ENCODE peak calls at places on chromosomes 11 and 22, in six cellular contexts. K is GM23338, F is fibroblast of lung, P is mammary epithelial cell, N is K562, B is HepG2. Z is an unnamed sample. For H4K20me1, the result is how much of the 10 kb centered on the place peaks cover.

GRCh38 chr11:93842461-93842860 is 8.0 kb downstream of the VSTM5 start:
- DNase-seq in K (no peak), F (peak), P (peak), N (peak), B (no peak), Z (no peak)

GRCh38 chr22:36816635-36817428 is at the start of gene PVALB:
- DNase-seq in K (peak), F (peak), P (peak), N (peak), B (no peak), Z (no peak)

GRCh38 chr11:38456371-38456770 is 1858.3 kb upstream of the RAG2 start:
- DNase-seq in K (no peak), F (no peak), P (peak), N (no peak), B (no peak), Z (no peak)

GRCh38 chr11:130431337-130431773 is 2.9 kb upstream of the ADAMTS8 start:
- DNase-seq in K (peak), F (peak), P (no peak), N (peak), B (peak), Z (peak)

GRCh38 chr11:60261014-60261413 is 18.1 kb upstream of the MS4A4E start:
- DNase-seq in K (no peak), F (no peak), P (no peak), N (no peak), B (no peak), Z (no peak)

GRCh38 chr11:26553182-26553581 is 18.9 kb downstream of the MUC15 start:
- DNase-seq in K (no peak), F (no peak), P (no peak), N (no peak), B (no peak), Z (no peak)

GRCh38 chr11:108933630-108934029 is 268.8 kb downstream of the DDX10 start:
- DNase-seq in K (no peak), F (no peak), P (no peak), N (no peak), B (no peak), Z (no peak)

GRCh38 chr11:3989891-3990290 is 104.7 kb upstream of the RRM1 start:
- DNase-seq in K (no peak), F (no peak), P (no peak), N (no peak), B (no peak), Z (peak)

GRCh38 chr22:49569286-49570031 is 258.2 kb downstream of the BRD1 start:
- DNase-seq in K (no peak), F (no peak), P (no peak), N (no peak), B (no peak), Z (no peak)

GRCh38 chr11:113562576-113562975 is 87.4 kb upstream of the DRD2 start:
- DNase-seq in K (no peak), F (no peak), P (no peak), N (no peak), B (no peak), Z (no peak)

GRCh38 chr11:76601272-76601671 is 69.3 kb downstream of the LRRC32 start:
- DNase-seq in K (no peak), F (no peak), P (no peak), N (no peak), B (no peak), Z (no peak)

GRCh38 chr22:44242946-44243724 is 62.4 kb downstream of the PARVG start:
- DNase-seq in K (no peak), F (no peak), P (no peak), N (no peak), B (no peak), Z (no peak)

GRCh38 chr11:1224109-1224485 is 1.2 kb downstream of the MUC5B start:
- DNase-seq in K (peak), F (no peak), P (no peak), N (no peak), B (no peak), Z (no peak)

GRCh38 chr11:62438641-62439040 is 19.8 kb downstream of the SCGB1A1 start:
- DNase-seq in K (no peak), F (no peak), P (no peak), N (no peak), B (peak), Z (no peak)

GRCh38 chr11:17267576-17267975 is 9.0 kb upstream of the NUCB2 start:
- DNase-seq in K (peak), F (no peak), P (peak), N (no peak), B (no peak), Z (peak)

GRCh38 chr22:30047364-30047738 is 32.9 kb upstream of the HORMAD2 start:
- DNase-seq in K (peak), F (peak), P (no peak), N (no peak), B (no peak), Z (peak)

GRCh38 chr11:44467413-44467812 is 98.0 kb upstream of the CD82 start:
- DNase-seq in K (peak), F (no peak), P (no peak), N (no peak), B (no peak), Z (no peak)

GRCh38 chr11:127073621-127074020 is 73.1 kb upstream of the KIRREL3 start:
- DNase-seq in K (no peak), F (no peak), P (no peak), N (no peak), B (no peak), Z (no peak)

GRCh38 chr11:12239396-12240298 is 129.3 kb downstream of the MICAL2 start:
- DNase-seq in K (no peak), F (no peak), P (no peak), N (no peak), B (no peak), Z (peak)

GRCh38 chr22:38471237-38471636 is 3.3 kb downstream of the KDELR3 start:
- DNase-seq in K (no peak), F (no peak), P (no peak), N (no peak), B (no peak), Z (no peak)

GRCh38 chr11:31809857-31810778 is 1.0 kb downstream of the PAX6 start:
- DNase-seq in K (peak), F (peak), P (peak), N (peak), B (no peak), Z (no peak)

GRCh38 chr22:44335903-44336803 is 23.4 kb upstream of the SHISAL1 start:
- DNase-seq in K (peak), F (no peak), P (no peak), N (no peak), B (no peak), Z (no peak)

GRCh38 chr11:2314136-2314524 is 12.3 kb downstream of the TSPAN32 start:
- DNase-seq in K (no peak), F (no peak), P (no peak), N (no peak), B (no peak), Z (no peak)

GRCh38 chr11:35305670-35306382 is 113.5 kb downstream of the SLC1A2 start:
- DNase-seq in K (peak), F (peak), P (no peak), N (peak), B (peak), Z (peak)

GRCh38 chr11:95499516-95500135 is 268.6 kb upstream of the SESN3 start:
- DNase-seq in K (no peak), F (no peak), P (peak), N (no peak), B (no peak), Z (no peak)

GRCh38 chr11:11003226-11003625 is 145.4 kb upstream of the ZBED5 start:
- DNase-seq in K (no peak), F (no peak), P (no peak), N (no peak), B (no peak), Z (no peak)

GRCh38 chr11:61542024-61542461 is 33.5 kb downstream of the LRRC10B start:
- DNase-seq in K (no peak), F (peak), P (no peak), N (no peak), B (no peak), Z (no peak)

GRCh38 chr11:107018902-107019493 is 722 bp upstream of the GUCY1A2 start:
- DNase-seq in K (peak), F (peak), P (peak), N (no peak), B (peak), Z (no peak)

GRCh38 chr11:35629914-35630313 is 11.7 kb downstream of the FJX1 start:
- DNase-seq in K (no peak), F (peak), P (peak), N (no peak), B (peak), Z (no peak)

GRCh38 chr11:75554258-75555022 is 7.6 kb upstream of the SERPINH1 start:
- DNase-seq in K (peak), F (peak), P (no peak), N (peak), B (peak), Z (peak)

GRCh38 chr11:8839957-8840945 is 70.7 kb upstream of the AKIP1 start:
- DNase-seq in K (peak), F (peak), P (peak), N (no peak), B (peak), Z (no peak)
- H3K4me3 ChIP-seq in K (no peak), F (no peak), P (no peak), N (no peak), B (no peak), Z (no peak)

DNA sequence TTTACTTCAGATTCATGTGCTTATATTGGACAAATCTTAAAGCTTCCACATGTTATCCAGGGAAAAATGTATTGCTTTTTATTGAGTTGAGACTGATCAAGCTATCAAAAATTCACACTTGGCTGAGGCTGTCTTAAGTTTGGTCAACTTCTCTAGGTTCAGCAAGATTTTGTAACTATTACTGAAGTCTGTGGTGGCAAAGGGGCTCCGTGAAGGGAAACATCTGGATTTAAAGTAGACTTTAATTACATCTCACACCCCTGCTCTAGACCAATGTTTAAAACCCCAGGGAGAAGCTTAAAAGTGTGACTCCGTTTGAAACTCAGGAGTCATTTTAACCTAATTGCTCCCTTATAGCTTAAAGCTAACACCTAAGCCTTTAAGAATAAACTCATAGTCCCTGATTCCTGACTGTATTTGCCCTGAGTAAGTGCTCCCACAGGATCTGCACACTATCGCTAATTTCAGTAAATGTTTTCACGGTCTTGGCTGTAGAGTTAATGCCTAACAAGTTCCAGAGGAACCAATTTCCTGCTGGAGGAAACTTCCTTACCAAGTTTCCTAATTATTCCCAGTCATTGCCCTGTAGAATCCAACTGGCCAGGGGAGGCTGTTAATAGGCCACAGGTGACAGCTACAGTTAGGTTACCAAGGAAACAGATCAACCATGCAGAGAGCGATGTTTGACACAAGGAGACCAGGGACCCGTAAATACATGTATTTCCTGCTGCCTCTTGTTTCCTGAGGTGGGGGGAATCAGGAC is 40.5 kb downstream of the OR10A6 start:
- DNase-seq in K (no peak), F (no peak), P (no peak), N (no peak), B (no peak), Z (no peak)
- TF ChIP-seq EZH2 in K (no peak), F (no peak), P (no peak), N (no peak), B (no peak), Z (peak)

GRCh38 chr22:40187389-40187788 is 9.7 kb downstream of the TNRC6B start:
- DNase-seq in K (peak), F (no peak), P (no peak), N (peak), B (no peak), Z (no peak)
- H4K20me1 ChIP-seq in K (under half), F (under half), P (under half), N (under half), B (under half), Z (half or more)

DNA sequence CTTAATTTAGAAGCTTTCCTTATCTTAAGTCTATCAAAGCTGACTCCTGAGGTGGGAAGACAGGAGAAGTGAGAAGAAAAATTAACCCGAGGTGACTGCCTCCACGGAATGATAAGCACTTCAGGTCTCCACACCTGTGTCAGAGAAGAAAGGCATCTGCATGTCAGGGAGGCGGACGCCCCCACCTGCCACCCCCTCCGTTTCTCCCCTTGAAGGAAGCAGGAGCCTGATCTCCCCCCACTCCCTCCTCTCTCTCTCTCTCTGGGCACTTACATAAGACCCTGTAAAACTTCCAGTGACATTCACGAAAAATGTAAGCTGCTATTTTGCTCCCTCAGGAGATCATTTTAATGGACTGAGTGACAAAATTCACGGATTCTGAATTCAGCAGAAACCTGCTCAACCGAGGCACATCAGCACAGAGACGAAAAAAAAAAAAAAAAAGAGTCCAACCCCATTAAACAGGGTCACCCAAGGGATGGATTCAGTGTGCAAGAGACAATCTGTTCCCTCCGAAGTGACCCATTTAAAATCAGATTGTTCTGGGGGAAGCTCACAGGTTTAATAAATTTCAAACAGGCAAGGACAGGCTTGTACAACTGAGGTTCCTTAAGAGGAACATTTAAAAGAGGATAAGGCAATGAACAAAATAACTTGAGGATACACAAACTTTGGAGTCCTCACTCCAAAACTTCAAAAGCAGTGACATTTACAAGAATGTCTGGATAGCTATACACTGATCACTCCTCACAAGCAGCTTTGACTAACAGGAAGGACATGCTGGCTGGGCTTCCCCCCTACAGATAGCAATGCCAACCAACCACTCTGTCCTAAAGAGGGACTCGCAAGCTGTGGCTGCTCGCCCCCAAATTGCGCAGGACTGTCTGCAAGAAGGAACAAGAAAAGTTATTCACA is 1.3 kb downstream of the LARGE1 start:
- DNase-seq in K (no peak), F (peak), P (no peak), N (no peak), B (peak), Z (no peak)
- H3K4me3 ChIP-seq in K (peak), F (peak), P (peak), N (no peak), B (peak), Z (no peak)

DNA sequence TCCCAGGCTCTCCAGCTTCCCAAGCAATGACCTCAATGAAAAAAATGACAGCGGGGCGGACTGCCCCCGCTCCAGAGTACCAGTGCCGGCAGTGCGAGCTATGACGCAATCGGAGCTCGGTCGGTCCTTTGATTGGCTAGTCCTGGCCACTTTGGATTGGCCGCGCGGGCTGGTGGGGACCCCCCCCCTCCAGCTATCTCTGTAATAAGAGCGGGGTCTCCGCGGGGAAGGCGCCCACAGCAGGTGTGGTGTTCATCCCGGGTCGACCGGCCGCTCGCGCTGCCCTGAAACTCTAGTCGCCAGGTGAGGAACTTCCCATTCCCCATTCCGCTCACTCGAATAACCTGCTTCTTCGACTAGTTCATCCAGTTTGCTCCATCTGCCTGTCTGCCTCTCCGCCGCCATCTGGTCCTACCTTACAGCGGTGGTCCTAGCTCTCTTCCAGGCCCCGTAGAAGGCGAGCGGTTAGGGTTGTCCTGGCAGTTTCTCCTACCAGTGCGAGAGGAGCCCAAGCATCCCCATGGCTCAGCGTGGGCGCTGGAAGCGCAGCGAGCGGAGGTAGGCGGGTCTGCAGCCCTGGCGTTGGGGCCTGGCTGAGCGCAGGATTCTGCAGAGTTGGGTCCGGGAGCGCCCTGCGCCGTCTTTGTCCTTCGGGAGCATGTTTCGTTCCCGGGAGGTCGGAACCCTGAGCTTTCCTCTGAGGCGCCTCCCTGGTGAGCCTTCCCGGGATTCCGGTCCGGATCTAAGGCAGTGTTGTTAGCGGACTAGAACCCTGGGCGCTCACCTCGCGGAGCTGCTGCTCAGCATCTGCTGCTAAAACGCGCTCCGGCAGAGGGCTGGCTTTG is at the start of gene CALCB:
- DNase-seq in K (peak), F (peak), P (peak), N (no peak), B (no peak), Z (no peak)
- TF ChIP-seq EZH2 in K (peak), F (peak), P (peak), N (no peak), B (no peak), Z (no peak)

Z was measured in DND-41.